ENCODE peak calls at places on chromosomes 13 and 19, in four cellular contexts. One of them, this sample, is unnamed.

GRCh38 chr13:113607477-113608245 is 23.1 kb downstream of the TFDP1 start:
- DNase-seq in activated T-cell treated with anti-CD3 and anti-CD28 coated beads, Interleukin-2, amount 50 U/mL, for 48 hours: no peak
- DNase-seq in hepatocyte: no peak
- DNase-seq in stomach: peak
- DNase-seq in this sample: no peak

GRCh38 chr13:80666782-80667537 is 326.0 kb upstream of the SPRY2 start:
- DNase-seq in activated T-cell treated with anti-CD3 and anti-CD28 coated beads, Interleukin-2, amount 50 U/mL, for 48 hours: no peak
- DNase-seq in hepatocyte: no peak
- DNase-seq in stomach: no peak
- DNase-seq in this sample: no peak

GRCh38 chr13:113245858-113246791 is 36.7 kb downstream of the CUL4A start:
- DNase-seq in activated T-cell treated with anti-CD3 and anti-CD28 coated beads, Interleukin-2, amount 50 U/mL, for 48 hours: no peak
- DNase-seq in hepatocyte: peak
- DNase-seq in stomach: no peak
- DNase-seq in this sample: no peak

GRCh38 chr13:46126552-46127171 is 21.8 kb upstream of the CPB2 start:
- DNase-seq in activated T-cell treated with anti-CD3 and anti-CD28 coated beads, Interleukin-2, amount 50 U/mL, for 48 hours: peak
- DNase-seq in hepatocyte: peak
- DNase-seq in stomach: peak
- DNase-seq in this sample: peak

GRCh38 chr19:55145241-55145640 is 3.8 kb downstream of the TNNT1 start:
- DNase-seq in activated T-cell treated with anti-CD3 and anti-CD28 coated beads, Interleukin-2, amount 50 U/mL, for 48 hours: no peak
- DNase-seq in hepatocyte: no peak
- DNase-seq in stomach: no peak
- DNase-seq in this sample: no peak

GRCh38 chr13:65789815-65790214 is 1440.3 kb downstream of the PCDH9 start:
- DNase-seq in activated T-cell treated with anti-CD3 and anti-CD28 coated beads, Interleukin-2, amount 50 U/mL, for 48 hours: no peak
- DNase-seq in hepatocyte: no peak
- DNase-seq in stomach: no peak
- DNase-seq in this sample: no peak

GRCh38 chr13:103287659-103288058 is 221.4 kb upstream of the SLC10A2 start:
- DNase-seq in activated T-cell treated with anti-CD3 and anti-CD28 coated beads, Interleukin-2, amount 50 U/mL, for 48 hours: no peak
- DNase-seq in hepatocyte: no peak
- DNase-seq in stomach: no peak
- DNase-seq in this sample: no peak

GRCh38 chr19:19860756-19861390 is 4.8 kb upstream of the ZNF253 start:
- DNase-seq in activated T-cell treated with anti-CD3 and anti-CD28 coated beads, Interleukin-2, amount 50 U/mL, for 48 hours: peak
- DNase-seq in hepatocyte: peak
- DNase-seq in stomach: no peak
- DNase-seq in this sample: no peak

GRCh38 chr13:93847162-93847561 is 620.6 kb downstream of the GPC6 start:
- DNase-seq in activated T-cell treated with anti-CD3 and anti-CD28 coated beads, Interleukin-2, amount 50 U/mL, for 48 hours: peak
- DNase-seq in hepatocyte: peak
- DNase-seq in stomach: no peak
- DNase-seq in this sample: no peak

GRCh38 chr19:31070126-31070525 is 279.1 kb downstream of the TSHZ3 start:
- DNase-seq in activated T-cell treated with anti-CD3 and anti-CD28 coated beads, Interleukin-2, amount 50 U/mL, for 48 hours: no peak
- DNase-seq in hepatocyte: no peak
- DNase-seq in stomach: no peak
- DNase-seq in this sample: no peak

GRCh38 chr13:66994097-66994496 is 236.0 kb downstream of the PCDH9 start:
- DNase-seq in activated T-cell treated with anti-CD3 and anti-CD28 coated beads, Interleukin-2, amount 50 U/mL, for 48 hours: peak
- DNase-seq in hepatocyte: peak
- DNase-seq in stomach: peak
- DNase-seq in this sample: no peak

GRCh38 chr13:37313383-37313782 is 207.9 kb upstream of the CSNK1A1L start:
- DNase-seq in activated T-cell treated with anti-CD3 and anti-CD28 coated beads, Interleukin-2, amount 50 U/mL, for 48 hours: no peak
- DNase-seq in hepatocyte: no peak
- DNase-seq in stomach: no peak
- DNase-seq in this sample: no peak

GRCh38 chr13:31768351-31768750 is 29.0 kb downstream of the RXFP2 start:
- DNase-seq in activated T-cell treated with anti-CD3 and anti-CD28 coated beads, Interleukin-2, amount 50 U/mL, for 48 hours: no peak
- DNase-seq in hepatocyte: no peak
- DNase-seq in stomach: no peak
- DNase-seq in this sample: no peak

GRCh38 chr13:51881296-51881695 is 19.5 kb downstream of the CCDC70 start:
- DNase-seq in activated T-cell treated with anti-CD3 and anti-CD28 coated beads, Interleukin-2, amount 50 U/mL, for 48 hours: no peak
- DNase-seq in hepatocyte: no peak
- DNase-seq in stomach: no peak
- DNase-seq in this sample: no peak

GRCh38 chr13:114148521-114148855 is 16.1 kb upstream of the RASA3 start:
- DNase-seq in activated T-cell treated with anti-CD3 and anti-CD28 coated beads, Interleukin-2, amount 50 U/mL, for 48 hours: peak
- DNase-seq in hepatocyte: no peak
- DNase-seq in stomach: peak
- DNase-seq in this sample: peak

GRCh38 chr19:42088471-42089190 is 12.7 kb downstream of the ZNF574 start:
- DNase-seq in activated T-cell treated with anti-CD3 and anti-CD28 coated beads, Interleukin-2, amount 50 U/mL, for 48 hours: no peak
- DNase-seq in hepatocyte: no peak
- DNase-seq in stomach: no peak
- DNase-seq in this sample: no peak

GRCh38 chr13:79228972-79229371 is 177.1 kb downstream of the RBM26 start:
- DNase-seq in activated T-cell treated with anti-CD3 and anti-CD28 coated beads, Interleukin-2, amount 50 U/mL, for 48 hours: no peak
- DNase-seq in hepatocyte: no peak
- DNase-seq in stomach: peak
- DNase-seq in this sample: no peak

GRCh38 chr13:102726430-102726829 is 31.6 kb upstream of the METTL21C start:
- DNase-seq in activated T-cell treated with anti-CD3 and anti-CD28 coated beads, Interleukin-2, amount 50 U/mL, for 48 hours: no peak
- DNase-seq in hepatocyte: no peak
- DNase-seq in stomach: no peak
- DNase-seq in this sample: no peak

GRCh38 chr19:3586124-3586626 is 897 bp downstream of the GIPC3 start:
- DNase-seq in activated T-cell treated with anti-CD3 and anti-CD28 coated beads, Interleukin-2, amount 50 U/mL, for 48 hours: peak
- DNase-seq in hepatocyte: no peak
- DNase-seq in stomach: no peak
- DNase-seq in this sample: no peak

GRCh38 chr19:2982983-2983350 is 5.6 kb downstream of the TLE6 start:
- DNase-seq in activated T-cell treated with anti-CD3 and anti-CD28 coated beads, Interleukin-2, amount 50 U/mL, for 48 hours: no peak
- DNase-seq in hepatocyte: peak
- DNase-seq in stomach: peak
- DNase-seq in this sample: no peak

GRCh38 chr13:45670481-45670880 is 31.6 kb upstream of the CBY2 start:
- DNase-seq in activated T-cell treated with anti-CD3 and anti-CD28 coated beads, Interleukin-2, amount 50 U/mL, for 48 hours: no peak
- DNase-seq in hepatocyte: no peak
- DNase-seq in stomach: no peak
- DNase-seq in this sample: no peak

GRCh38 chr19:51294211-51294976 is 17.1 kb upstream of the IGLON5 start:
- DNase-seq in activated T-cell treated with anti-CD3 and anti-CD28 coated beads, Interleukin-2, amount 50 U/mL, for 48 hours: no peak
- DNase-seq in hepatocyte: no peak
- DNase-seq in stomach: no peak
- DNase-seq in this sample: no peak

GRCh38 chr13:99566125-99567083 is 65.1 kb downstream of the TM9SF2 start:
- DNase-seq in activated T-cell treated with anti-CD3 and anti-CD28 coated beads, Interleukin-2, amount 50 U/mL, for 48 hours: no peak
- DNase-seq in hepatocyte: no peak
- DNase-seq in stomach: no peak
- DNase-seq in this sample: no peak

GRCh38 chr13:77919351-77920294 is 992 bp upstream of the EDNRB start:
- DNase-seq in activated T-cell treated with anti-CD3 and anti-CD28 coated beads, Interleukin-2, amount 50 U/mL, for 48 hours: peak
- DNase-seq in hepatocyte: peak
- DNase-seq in stomach: no peak
- DNase-seq in this sample: no peak

GRCh38 chr13:51370116-51370515 is 30.6 kb downstream of the SERPINE3 start:
- DNase-seq in activated T-cell treated with anti-CD3 and anti-CD28 coated beads, Interleukin-2, amount 50 U/mL, for 48 hours: no peak
- DNase-seq in hepatocyte: peak
- DNase-seq in stomach: no peak
- DNase-seq in this sample: no peak

GRCh38 chr19:4318460-4318859 is 14.1 kb downstream of the FSD1 start:
- DNase-seq in activated T-cell treated with anti-CD3 and anti-CD28 coated beads, Interleukin-2, amount 50 U/mL, for 48 hours: no peak
- DNase-seq in hepatocyte: no peak
- DNase-seq in stomach: no peak
- DNase-seq in this sample: no peak

GRCh38 chr19:1624458-1624857 is 19.2 kb upstream of the UQCR11 start:
- DNase-seq in activated T-cell treated with anti-CD3 and anti-CD28 coated beads, Interleukin-2, amount 50 U/mL, for 48 hours: peak
- DNase-seq in hepatocyte: peak
- DNase-seq in stomach: peak
- DNase-seq in this sample: peak

GRCh38 chr19:6535558-6536137 is 4.8 kb downstream of the TNFSF9 start:
- DNase-seq in activated T-cell treated with anti-CD3 and anti-CD28 coated beads, Interleukin-2, amount 50 U/mL, for 48 hours: no peak
- DNase-seq in hepatocyte: no peak
- DNase-seq in stomach: no peak
- DNase-seq in this sample: no peak

GRCh38 chr19:2668188-2668763 is 34.2 kb downstream of the GNG7 start:
- DNase-seq in activated T-cell treated with anti-CD3 and anti-CD28 coated beads, Interleukin-2, amount 50 U/mL, for 48 hours: no peak
- DNase-seq in hepatocyte: no peak
- DNase-seq in stomach: no peak
- DNase-seq in this sample: no peak

GRCh38 chr19:57820599-57820998 is 5.9 kb upstream of the ZNF552 start:
- DNase-seq in activated T-cell treated with anti-CD3 and anti-CD28 coated beads, Interleukin-2, amount 50 U/mL, for 48 hours: no peak
- DNase-seq in hepatocyte: no peak
- DNase-seq in stomach: no peak
- DNase-seq in this sample: no peak

GRCh38 chr13:22744688-22745452 is 435.9 kb upstream of the SGCG start:
- DNase-seq in activated T-cell treated with anti-CD3 and anti-CD28 coated beads, Interleukin-2, amount 50 U/mL, for 48 hours: no peak
- DNase-seq in hepatocyte: no peak
- DNase-seq in stomach: no peak
- DNase-seq in this sample: no peak

GRCh38 chr13:49218493-49219051 is 1.6 kb upstream of the MLNR start:
- DNase-seq in activated T-cell treated with anti-CD3 and anti-CD28 coated beads, Interleukin-2, amount 50 U/mL, for 48 hours: no peak
- DNase-seq in hepatocyte: no peak
- DNase-seq in stomach: no peak
- DNase-seq in this sample: no peak

GRCh38 chr13:30016398-30016797 is 166.0 kb upstream of the UBL3 start:
- DNase-seq in activated T-cell treated with anti-CD3 and anti-CD28 coated beads, Interleukin-2, amount 50 U/mL, for 48 hours: no peak
- DNase-seq in hepatocyte: no peak
- DNase-seq in stomach: no peak
- DNase-seq in this sample: no peak

GRCh38 chr19:45999653-46000121 is 4.4 kb downstream of the CCDC61 start:
- DNase-seq in activated T-cell treated with anti-CD3 and anti-CD28 coated beads, Interleukin-2, amount 50 U/mL, for 48 hours: peak
- DNase-seq in hepatocyte: peak
- DNase-seq in stomach: no peak
- DNase-seq in this sample: no peak

GRCh38 chr13:75549262-75550158 is at the start of gene UCHL3:
- DNase-seq in activated T-cell treated with anti-CD3 and anti-CD28 coated beads, Interleukin-2, amount 50 U/mL, for 48 hours: peak
- DNase-seq in hepatocyte: peak
- DNase-seq in stomach: peak
- DNase-seq in this sample: peak